ENCODE peak calls at places on chromosomes 5 and 9, in seven cellular contexts. P is CD4-positive, alpha-beta memory T cell; Y is aorta; H is mesendoderm; L is GM23248; Z is colonic mucosa; A is CD8-positive, alpha-beta T cell. O is an unnamed sample. For H3K36me3 and H3K4me1, the result is how much of the 10 kb centered on the place peaks cover.

GRCh38 chr9:123453904-123454321 is 97.9 kb downstream of the CRB2 start:
- DNase-seq in A (no peak), Y (no peak), P (no peak), H (no peak), Z (peak), L (no peak), O (no peak)

GRCh38 chr5:125439243-125439642 is 692.8 kb upstream of the ZNF608 start:
- DNase-seq in L (no peak), A (no peak), Y (no peak), H (peak), Z (no peak), P (no peak), O (no peak)

GRCh38 chr5:43638107-43638506 is 35.1 kb downstream of the NNT start:
- DNase-seq in P (no peak), L (no peak), Z (no peak), H (no peak), A (no peak), Y (no peak), O (no peak)

GRCh38 chr9:19231126-19232035 is 888 bp downstream of the DENND4C start:
- DNase-seq in L (peak), Y (no peak), Z (peak), A (no peak), P (no peak), H (peak), O (peak)

GRCh38 chr5:61217251-61217650 is 55.0 kb upstream of the SMIM15 start:
- DNase-seq in A (no peak), P (no peak), Z (no peak), L (no peak), Y (no peak), H (no peak), O (no peak)

GRCh38 chr5:14221768-14222167 is 78.6 kb downstream of the TRIO start:
- DNase-seq in H (peak), Y (no peak), A (no peak), L (no peak), P (no peak), Z (no peak), O (no peak)

GRCh38 chr5:177085985-177086917 is at the start of gene FGFR4:
- DNase-seq in H (peak), Y (peak), Z (peak), A (peak), L (peak), P (no peak), O (no peak)

GRCh38 chr5:60916646-60917045 is 28.2 kb downstream of the ERCC8 start:
- DNase-seq in L (peak), P (no peak), Y (no peak), Z (no peak), H (no peak), A (no peak), O (no peak)

GRCh38 chr5:174903333-174903732 is 179.0 kb downstream of the MSX2 start:
- DNase-seq in L (no peak), Z (no peak), P (no peak), Y (no peak), A (no peak), H (peak), O (no peak)

GRCh38 chr5:18961234-18961633 is 1026.8 kb downstream of the CDH18 start:
- DNase-seq in P (no peak), Z (no peak), L (no peak), A (no peak), H (no peak), Y (no peak), O (no peak)

GRCh38 chr9:126915281-126915816 is 767 bp downstream of the RALGPS1 start:
- DNase-seq in P (no peak), L (peak), Y (peak), A (peak), H (peak), Z (peak), O (no peak)

GRCh38 chr9:114207845-114208244 is 52.5 kb downstream of the COL27A1 start:
- DNase-seq in H (peak), L (no peak), P (no peak), A (no peak), Y (no peak), Z (no peak), O (no peak)

GRCh38 chr5:146878471-146879172 is at the start of gene PPP2R2B:
- DNase-seq in L (peak), A (peak), Y (peak), H (peak), P (peak), Z (no peak), O (no peak)

GRCh38 chr5:172528440-172528839 is 74.1 kb upstream of the SH3PXD2B start:
- DNase-seq in L (peak), P (no peak), Z (peak), Y (no peak), A (no peak), H (no peak), O (no peak)

GRCh38 chr9:134822541-134822940 is 58.1 kb upstream of the FCN2 start:
- DNase-seq in P (no peak), Y (no peak), H (no peak), Z (no peak), A (no peak), L (no peak), O (no peak)

GRCh38 chr9:134823623-134824022 is 57.0 kb upstream of the FCN2 start:
- DNase-seq in Z (no peak), L (no peak), H (no peak), A (no peak), Y (no peak), P (no peak), O (no peak)

GRCh38 chr9:134818000-134818568 is 62.5 kb upstream of the FCN2 start:
- DNase-seq in H (no peak), P (no peak), A (no peak), Z (no peak), Y (no peak), L (no peak), O (no peak)

GRCh38 chr9:134818591-134818990 is 62.0 kb upstream of the FCN2 start:
- DNase-seq in P (no peak), A (no peak), L (no peak), Z (no peak), H (no peak), Y (no peak), O (no peak)

GRCh38 chr9:134820901-134821300 is 59.7 kb upstream of the FCN2 start:
- DNase-seq in Z (no peak), H (no peak), Y (no peak), P (no peak), A (no peak), L (no peak), O (no peak)
- H3K36me3 ChIP-seq in Z (under half), H (under half), Y (under half), P (under half), A (under half), L (half or more), O (half or more)

DNA sequence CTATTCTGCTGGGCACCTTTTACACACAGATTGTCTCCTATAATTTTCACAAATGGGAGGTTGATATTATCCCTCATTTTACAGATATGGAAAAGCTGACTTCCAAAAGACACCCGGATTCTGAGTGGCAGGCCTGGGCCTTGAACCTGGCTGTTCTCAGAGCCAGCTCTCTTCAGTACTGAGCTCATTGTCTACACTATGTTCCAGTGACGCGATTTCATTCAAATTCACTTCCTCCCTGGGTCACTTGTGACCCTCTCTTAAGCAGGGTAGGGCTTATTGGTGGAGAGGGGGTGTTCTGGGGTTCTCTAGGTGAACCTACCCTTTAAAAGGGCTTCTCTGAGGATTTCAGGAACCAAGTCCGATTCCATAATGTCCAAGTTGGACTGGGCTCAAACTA is 70.2 kb downstream of the ANKRD33B start:
- DNase-seq in Z (no peak), A (no peak), P (no peak), H (no peak), Y (no peak), L (no peak), O (no peak)
- H3K4me1 ChIP-seq in Z (under half), A (under half), P (under half), H (under half), Y (under half), L (under half), O (under half)

GRCh38 chr5:10682801-10683525 is 78.1 kb downstream of the DAP start:
- DNase-seq in L (no peak), A (no peak), H (no peak), Y (no peak), Z (no peak), P (no peak), O (no peak)
- H3K36me3 ChIP-seq in L (under half), A (under half), H (under half), Y (under half), Z (under half), P (under half), O (half or more)

DNA sequence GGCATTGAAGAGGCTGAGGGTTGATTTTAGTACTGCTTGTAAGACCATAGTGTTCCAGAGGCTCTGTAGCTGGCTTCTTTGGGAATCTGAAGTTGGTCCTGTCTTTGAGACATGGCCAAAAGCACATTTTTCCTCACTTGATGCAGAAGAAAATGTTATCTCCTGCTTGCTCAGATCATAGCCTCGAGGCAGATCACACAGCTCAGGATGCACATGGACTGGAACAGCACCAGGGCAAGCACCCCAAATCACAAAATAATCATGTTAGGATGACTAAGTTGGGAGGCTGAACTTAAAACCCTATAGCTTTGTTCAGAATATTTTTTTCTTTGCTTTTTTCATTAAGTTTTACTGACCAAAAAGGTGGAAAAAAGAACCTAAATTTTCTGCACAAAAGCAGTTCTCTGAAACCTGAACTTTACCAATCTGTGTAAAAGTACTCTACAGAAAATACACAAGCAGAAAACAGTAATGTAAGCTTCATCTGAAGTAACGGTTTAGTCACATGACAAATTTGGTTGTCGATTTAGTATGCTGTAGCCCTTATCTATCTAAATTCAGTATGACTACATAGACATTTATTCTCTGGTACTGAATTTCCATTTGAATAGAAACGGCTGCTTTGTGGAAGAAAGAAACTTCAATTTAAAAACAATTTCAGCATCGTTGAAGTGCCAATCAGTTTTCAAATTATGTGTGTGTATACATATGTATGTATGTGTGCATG is 3.4 kb downstream of the KLHL9 start:
- DNase-seq in Y (no peak), P (no peak), Z (no peak), A (no peak), H (no peak), L (peak), O (no peak)
- H3K4me1 ChIP-seq in Y (under half), P (half or more), Z (under half), A (half or more), H (under half), L (half or more), O (under half)

GRCh38 chr5:16805478-16805877 is 130.6 kb downstream of the MYO10 start:
- DNase-seq in L (peak), Y (no peak), Z (no peak), H (no peak), A (no peak), P (no peak), O (no peak)

GRCh38 chr5:16797949-16798348 is 138.1 kb downstream of the MYO10 start:
- DNase-seq in H (no peak), A (no peak), L (no peak), P (no peak), Z (no peak), Y (no peak), O (no peak)

GRCh38 chr5:16803831-16804230 is 132.3 kb downstream of the MYO10 start:
- DNase-seq in Z (no peak), L (peak), Y (no peak), P (no peak), A (no peak), H (no peak), O (no peak)

DNA sequence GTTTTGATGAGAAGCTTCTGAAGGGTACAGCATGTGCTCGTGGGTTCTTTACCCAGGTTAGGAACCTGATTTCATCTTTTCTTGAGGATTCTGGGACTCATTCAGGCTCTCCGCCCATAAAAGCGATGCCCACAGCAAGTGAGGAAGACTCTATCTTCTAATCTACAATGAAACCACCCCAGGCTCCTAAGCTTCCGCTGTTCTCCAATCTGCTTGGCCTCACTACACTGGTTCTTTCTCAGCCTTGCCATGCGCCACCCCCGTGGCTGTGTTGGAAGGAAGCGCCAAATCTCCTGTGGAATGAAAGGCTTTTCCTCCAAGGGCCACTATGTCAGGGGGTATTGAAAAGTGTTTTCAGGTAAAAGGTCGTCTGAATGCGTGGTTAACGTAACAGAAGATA is 135.6 kb downstream of the MYO10 start:
- DNase-seq in Z (no peak), L (no peak), A (no peak), P (no peak), H (no peak), Y (no peak), O (no peak)
- H3K36me3 ChIP-seq in Z (under half), L (under half), A (under half), P (under half), H (under half), Y (under half), O (under half)

GRCh38 chr9:93126151-93126781 is 7.8 kb downstream of the NINJ1 start:
- DNase-seq in H (no peak), P (no peak), A (no peak), Z (no peak), L (no peak), Y (peak), O (no peak)

GRCh38 chr9:93126825-93127368 is 7.2 kb downstream of the NINJ1 start:
- DNase-seq in A (no peak), P (no peak), Y (peak), L (no peak), H (peak), Z (no peak), O (no peak)

GRCh38 chr9:93128715-93129224 is 5.3 kb downstream of the NINJ1 start:
- DNase-seq in L (no peak), Y (peak), H (no peak), Z (no peak), A (no peak), P (no peak), O (no peak)

GRCh38 chr9:93128011-93128714 is 5.9 kb downstream of the NINJ1 start:
- DNase-seq in P (no peak), H (no peak), A (no peak), Z (no peak), Y (peak), L (no peak), O (no peak)

DNA sequence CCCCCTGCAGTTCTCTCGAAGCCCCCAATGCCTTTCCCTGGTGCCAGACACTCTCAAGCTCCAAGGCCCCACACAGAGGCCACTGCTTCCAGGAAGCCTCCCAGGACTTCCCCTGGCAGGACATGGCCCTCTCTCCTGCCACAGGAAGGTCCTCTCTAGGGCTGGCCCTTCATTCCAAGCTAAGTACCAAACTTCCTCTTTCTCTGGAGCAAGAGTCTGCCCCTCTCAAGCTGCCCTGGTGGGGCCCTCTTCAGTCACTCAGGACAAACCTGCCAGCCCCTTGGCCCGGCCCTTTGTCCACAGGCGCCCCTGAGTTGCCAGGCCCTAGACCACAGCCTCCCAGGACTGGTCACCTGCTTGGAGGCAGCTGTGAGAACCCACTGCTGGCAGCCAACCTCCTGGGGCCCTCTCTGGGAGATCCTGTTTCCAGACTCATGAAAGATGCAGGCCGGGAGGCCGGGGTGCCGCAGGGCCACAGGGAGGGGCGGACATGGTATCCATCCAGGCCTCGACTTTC is 6.6 kb downstream of the NINJ1 start:
- DNase-seq in A (no peak), P (no peak), Y (peak), H (no peak), L (no peak), Z (no peak), O (no peak)
- H3K4me1 ChIP-seq in A (half or more), P (half or more), Y (under half), H (under half), L (under half), Z (under half), O (half or more)

GRCh38 chr9:104800068-104800785 is 36.3 kb downstream of the NIPSNAP3B start:
- DNase-seq in H (no peak), A (no peak), Y (no peak), L (no peak), P (no peak), Z (no peak), O (no peak)

GRCh38 chr9:104795857-104796256 is 31.9 kb downstream of the NIPSNAP3B start:
- DNase-seq in L (no peak), A (no peak), H (peak), Y (no peak), P (no peak), Z (no peak), O (peak)

GRCh38 chr9:104802110-104802509 is 38.2 kb downstream of the NIPSNAP3B start:
- DNase-seq in Z (no peak), A (no peak), P (no peak), H (no peak), Y (no peak), L (peak), O (no peak)

GRCh38 chr9:104795082-104795481 is 31.2 kb downstream of the NIPSNAP3B start:
- DNase-seq in L (peak), Z (no peak), P (no peak), H (no peak), Y (no peak), A (no peak), O (peak)

DNA sequence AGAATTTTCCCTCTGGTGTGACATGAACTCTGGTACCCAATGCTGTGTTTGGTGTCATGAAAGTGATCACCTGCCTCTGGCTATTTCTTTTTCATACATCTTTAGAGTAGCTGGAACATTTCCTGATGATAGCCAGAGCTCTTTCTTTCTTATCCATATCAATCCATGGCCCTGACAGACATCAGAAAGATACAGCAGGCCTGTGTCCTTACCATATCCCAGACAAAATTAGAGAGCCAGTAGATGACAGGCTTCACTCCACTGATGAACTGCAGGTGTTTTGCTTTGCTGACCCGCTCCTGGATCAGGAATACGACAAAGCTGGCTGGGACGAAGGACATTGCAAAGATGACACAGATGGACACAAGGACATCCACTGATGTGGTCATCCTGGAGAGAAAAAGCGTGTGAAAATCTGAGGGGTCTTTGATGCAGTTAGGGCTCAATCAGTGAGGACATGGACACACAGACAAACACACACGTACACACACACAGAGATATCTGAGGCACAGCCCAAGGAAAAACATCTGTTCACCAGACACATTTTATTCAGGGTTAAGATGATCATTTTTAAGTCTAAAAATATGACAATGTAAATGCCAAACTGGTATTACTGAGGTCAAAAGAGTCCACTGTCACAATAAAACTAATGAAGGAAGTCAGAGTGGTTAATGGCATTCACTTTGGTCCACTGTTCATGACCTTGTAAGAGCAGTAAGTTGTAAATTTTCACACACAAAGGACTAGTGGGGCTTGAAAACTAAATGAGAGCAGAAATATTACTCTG is 34.5 kb downstream of the NIPSNAP3B start:
- DNase-seq in L (no peak), Z (no peak), A (no peak), P (no peak), Y (no peak), H (no peak), O (peak)
- H3K36me3 ChIP-seq in L (under half), Z (under half), A (under half), P (under half), Y (under half), H (under half), O (half or more)